ENCODE peak calls at places on chromosomes 2 and 18, in five cellular contexts. G is GM23338, U is GM23248, O is neural progenitor cell, P is PC-3. S is an unnamed sample.

GRCh38 chr2:237235383-237236095 is 149.8 kb downstream of the COPS8 start:
- DNase-seq in G (no peak), U (peak; percentile 81), O (no peak), P (peak; percentile 75), S (peak; percentile 21)

GRCh38 chr2:43225788-43226557 is 433 bp downstream of the ZFP36L2 start:
- DNase-seq in G (peak; percentile 56), U (peak; percentile 85), O (peak; percentile 86), P (peak; percentile 41), S (peak; percentile 71)

GRCh38 chr2:15956751-15957736 is 16.7 kb downstream of the MYCN start:
- DNase-seq in G (no peak), U (no peak), O (no peak), P (no peak), S (no peak)

GRCh38 chr18:73945130-73945792 is 202.4 kb downstream of the FBXO15 start:
- DNase-seq in G (no peak), U (peak; percentile 23), O (no peak), P (peak; percentile 53), S (no peak)

GRCh38 chr2:186995092-186995491 is 146.1 kb upstream of the ZSWIM2 start:
- DNase-seq in G (no peak), U (peak; percentile 71), O (no peak), P (peak; percentile 64), S (no peak)

GRCh38 chr18:35500113-35500512 is 2.4 kb upstream of the INO80C start:
- DNase-seq in G (peak; percentile 35), U (no peak), O (no peak), P (no peak), S (no peak)

GRCh38 chr18:12497296-12497695 is 89.6 kb downstream of the PRELID3A start:
- DNase-seq in G (no peak), U (no peak), O (no peak), P (peak; percentile 12), S (peak; percentile 13)

GRCh38 chr2:227655454-227655853 is 11.2 kb upstream of the SCYGR5 start:
- DNase-seq in G (no peak), U (peak; percentile 95), O (no peak), P (peak; percentile 85), S (peak; percentile 12)

GRCh38 chr2:24438106-24438505 is 52.9 kb upstream of the NCOA1 start:
- DNase-seq in G (no peak), U (peak; percentile 21), O (no peak), P (no peak), S (no peak)

GRCh38 chr2:6754412-6754811 is 111.3 kb downstream of the CMPK2 start:
- DNase-seq in G (peak; percentile 18), U (no peak), O (no peak), P (no peak), S (no peak)

GRCh38 chr2:128808462-128809255 is 490.0 kb upstream of the HS6ST1 start:
- DNase-seq in G (no peak), U (peak; percentile 75), O (no peak), P (no peak), S (no peak)

GRCh38 chr2:173719471-173719870 is 245.7 kb downstream of the SP3 start:
- DNase-seq in G (no peak), U (no peak), O (no peak), P (no peak), S (no peak)

GRCh38 chr2:38274286-38275276 is 102.5 kb downstream of the ATL2 start:
- DNase-seq in G (peak; percentile 78), U (peak; percentile 81), O (peak; percentile 73), P (peak; percentile 83), S (peak; percentile 79)

GRCh38 chr2:195756218-195756941 is 99.4 kb downstream of the SLC39A10 start:
- DNase-seq in G (no peak), U (peak; percentile 28), O (no peak), P (peak; percentile 88), S (peak; percentile 68)

GRCh38 chr18:61980355-61980754 is 87.5 kb upstream of the RNF152 start:
- DNase-seq in G (no peak), U (no peak), O (no peak), P (no peak), S (no peak)

GRCh38 chr18:13620206-13620672 is 106.1 kb downstream of the FAM210A start:
- DNase-seq in G (no peak), U (no peak), O (no peak), P (no peak), S (no peak)

GRCh38 chr18:35392375-35392774 is 15.2 kb upstream of the ZNF396 start:
- DNase-seq in G (no peak), U (no peak), O (no peak), P (no peak), S (no peak)

GRCh38 chr18:25563346-25563745 is 211.4 kb upstream of the ZNF521 start:
- DNase-seq in G (no peak), U (no peak), O (no peak), P (no peak), S (no peak)

GRCh38 chr18:8176105-8176504 is 433.1 kb upstream of the RAB12 start:
- DNase-seq in G (no peak), U (no peak), O (no peak), P (no peak), S (no peak)

GRCh38 chr2:66578853-66579158 is 143.9 kb downstream of the MEIS1 start:
- DNase-seq in G (no peak), U (no peak), O (no peak), P (no peak), S (no peak)

GRCh38 chr2:155733091-155733870 is 599.2 kb downstream of the NR4A2 start:
- DNase-seq in G (no peak), U (no peak), O (peak; percentile 52), P (no peak), S (no peak)

GRCh38 chr2:189210250-189211075 is 30.9 kb upstream of the COL5A2 start:
- DNase-seq in G (no peak), U (peak; percentile 96), O (no peak), P (peak; percentile 85), S (peak; percentile 23)

GRCh38 chr18:40883271-40883670 is 1071.8 kb upstream of the PIK3C3 start:
- DNase-seq in G (no peak), U (no peak), O (no peak), P (no peak), S (no peak)

GRCh38 chr2:97966545-97967215 is 29.1 kb downstream of the TMEM131 start:
- DNase-seq in G (no peak), U (peak; percentile 39), O (no peak), P (peak; percentile 63), S (no peak)

GRCh38 chr2:237591021-237591370 is 462 bp upstream of the RAB17 start:
- DNase-seq in G (peak; percentile 71), U (no peak), O (no peak), P (peak; percentile 87), S (peak; percentile 87)

GRCh38 chr2:42128731-42129486 is 40.2 kb upstream of the EML4 start:
- DNase-seq in G (no peak), U (peak; percentile 82), O (no peak), P (no peak), S (peak; percentile 88)

GRCh38 chr2:10709290-10709939 is 12.0 kb upstream of the ATP6V1C2 start:
- DNase-seq in G (peak; percentile 84), U (peak; percentile 46), O (peak; percentile 56), P (peak; percentile 76), S (no peak)

GRCh38 chr2:176148758-176149483 is 2.4 kb upstream of the HOXD4 start:
- DNase-seq in G (peak; percentile 13), U (no peak), O (no peak), P (no peak), S (no peak)

GRCh38 chr2:85761-86160 is 39.5 kb upstream of the FAM110C start:
- DNase-seq in G (no peak), U (no peak), O (no peak), P (no peak), S (no peak)

DNA sequence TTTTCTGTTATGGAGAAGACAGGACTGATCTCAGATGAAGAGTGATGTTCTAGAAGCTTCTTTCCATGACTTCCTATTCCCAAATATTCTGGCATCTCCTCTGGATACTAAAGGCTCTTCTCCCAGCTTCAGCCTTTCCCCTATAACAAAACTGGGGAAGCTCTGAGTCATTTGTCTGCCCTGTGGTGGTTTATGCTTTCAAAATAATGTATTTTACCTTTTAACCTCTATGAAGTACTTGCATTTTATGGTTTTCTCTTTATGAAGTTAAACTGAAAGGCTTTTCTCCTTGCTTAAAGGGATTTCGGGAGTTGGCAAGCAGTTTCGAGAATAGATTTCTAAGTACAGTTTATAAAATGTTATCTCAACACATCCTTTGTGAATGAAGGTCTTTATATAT is 104.4 kb downstream of the TANC1 start:
- DNase-seq in G (no peak), U (peak; percentile 64), O (no peak), P (peak; percentile 59), S (no peak)
- H2AFZ ChIP-seq in G (no peak overlapping the region), U (no peak overlapping the region), O (no peak overlapping the region), P (no peak overlapping the region), S (no peak overlapping the region)

GRCh38 chr2:46737577-46737976 is 178.0 kb downstream of the MCFD2 start:
- DNase-seq in G (no peak), U (peak; percentile 51), O (no peak), P (peak; percentile 86), S (peak; percentile 20)

GRCh38 chr2:46732127-46732526 is 183.5 kb downstream of the MCFD2 start:
- DNase-seq in G (no peak), U (no peak), O (no peak), P (no peak), S (no peak)

GRCh38 chr2:46731280-46731679 is 184.3 kb downstream of the MCFD2 start:
- DNase-seq in G (no peak), U (no peak), O (no peak), P (no peak), S (no peak)

GRCh38 chr2:46735730-46736493 is 179.7 kb downstream of the MCFD2 start:
- DNase-seq in G (no peak), U (no peak), O (no peak), P (no peak), S (no peak)

GRCh38 chr2:46735108-46735691 is 180.4 kb downstream of the MCFD2 start:
- DNase-seq in G (no peak), U (no peak), O (no peak), P (no peak), S (no peak)
- H3F3A ChIP-seq in G (no peaks in the 10 kb centered on the region), U (peaks cover 94% of the 10 kb centered on the region), O (peaks cover 4% of the 10 kb centered on the region), P (no peaks in the 10 kb centered on the region), S (peaks cover 28% of the 10 kb centered on the region)

GRCh38 chr2:190318931-190319556 is 582 bp downstream of the HIBCH start:
- DNase-seq in G (peak; percentile 27), U (peak; percentile 52), O (peak; percentile 38), P (no peak), S (no peak)
- H3K4me1 ChIP-seq in G (peaks cover 8% of the 10 kb centered on the region), U (peaks cover 29% of the 10 kb centered on the region), O (peaks cover 7% of the 10 kb centered on the region), P (peaks cover 26% of the 10 kb centered on the region), S (peaks cover 9% of the 10 kb centered on the region)

DNA sequence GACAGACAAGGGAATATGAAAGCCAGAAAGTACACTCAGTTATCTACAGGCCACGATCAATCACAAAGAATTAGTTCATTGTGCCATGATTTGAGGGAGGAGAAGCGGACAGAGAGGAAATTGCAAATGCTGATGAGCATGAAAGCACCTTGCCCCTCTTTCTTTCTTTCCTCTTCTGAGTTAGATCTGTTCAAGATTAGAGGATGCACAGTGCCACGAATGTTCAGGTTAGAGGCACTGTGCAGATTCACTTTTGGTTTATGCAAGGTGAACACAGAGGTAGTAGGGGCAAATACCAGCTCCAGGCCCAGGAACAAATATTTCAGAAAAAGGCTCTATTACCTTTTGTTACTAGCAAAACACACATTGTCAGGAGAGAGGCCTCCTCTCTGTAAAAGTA is 49.1 kb downstream of the CXCR4 start:
- DNase-seq in G (no peak), U (no peak), O (no peak), P (no peak), S (no peak)
- H2AFZ ChIP-seq in G (peak overlapping the region; percentile 78), U (no peak overlapping the region), O (no peak overlapping the region), P (no peak overlapping the region), S (no peak overlapping the region)

DNA sequence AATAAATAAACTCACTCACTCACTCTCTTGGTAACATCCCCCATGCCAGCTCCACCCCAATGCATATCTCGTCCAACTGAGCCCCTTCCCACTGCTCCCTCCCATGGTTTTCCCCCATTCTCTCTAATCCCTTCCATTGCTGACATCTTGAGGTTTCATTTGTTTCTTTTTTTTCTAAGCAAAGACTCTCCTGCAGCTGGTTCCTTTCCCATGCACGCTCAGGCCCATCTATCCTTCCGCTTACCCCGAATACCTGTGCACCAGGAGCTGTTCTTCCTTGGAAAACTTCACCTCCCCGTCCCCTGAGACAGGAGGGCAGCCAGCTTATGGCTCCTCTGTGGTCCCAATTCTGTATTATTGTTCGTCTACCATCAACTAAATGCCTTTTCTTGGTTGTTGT is 41.7 kb upstream of the IGFBP2 start:
- DNase-seq in G (no peak), U (no peak), O (no peak), P (no peak), S (no peak)
- H3F3A ChIP-seq in G (no peaks in the 10 kb centered on the region), U (peaks cover 12% of the 10 kb centered on the region), O (peaks cover 2% of the 10 kb centered on the region), P (no peaks in the 10 kb centered on the region), S (peaks cover under 1% of the 10 kb centered on the region)